ENCODE peak calls at places on chromosomes 5 and 9, in five cellular contexts. X is AG09319, J is left ventricle myocardium inferior, H is astrocyte of the spinal cord, O is epithelial cell of proximal tubule. G is an unnamed sample.

GRCh38 chr5:90967851-90968250 is 409.3 kb downstream of the ADGRV1 start:
- DNase-seq in O (no peak), J (no peak), X (no peak), H (no peak), G (no peak)

GRCh38 chr5:99063737-99064136 is 134.9 kb upstream of the CHD1 start:
- DNase-seq in J (no peak), H (no peak), O (no peak), X (no peak), G (no peak)

GRCh38 chr5:150066901-150067396 is 19.4 kb downstream of the CSF1R start:
- DNase-seq in O (no peak), X (peak), H (peak), J (no peak), G (no peak)

GRCh38 chr9:79868532-79869189 is 296.9 kb downstream of the TLE4 start:
- DNase-seq in J (no peak), X (no peak), O (no peak), H (no peak), G (no peak)

GRCh38 chr5:17305964-17306725 is 88.7 kb downstream of the BASP1 start:
- DNase-seq in H (peak), X (no peak), O (no peak), J (no peak), G (peak)

GRCh38 chr5:63164838-63165237 is 586.2 kb downstream of the LRRC70 start:
- DNase-seq in X (no peak), O (no peak), J (no peak), H (no peak), G (no peak)

GRCh38 chr5:77086611-77087483 is at the start of gene ZBED3:
- DNase-seq in X (no peak), J (peak), H (peak), O (peak), G (peak)

GRCh38 chr5:107502711-107503110 is 168.0 kb downstream of the EFNA5 start:
- DNase-seq in H (no peak), J (no peak), O (no peak), X (no peak), G (peak)

GRCh38 chr9:121753802-121754654 is 102.6 kb downstream of the DAB2IP start:
- DNase-seq in O (no peak), H (no peak), J (no peak), X (no peak), G (no peak)

GRCh38 chr5:33310471-33310870 is 130.3 kb upstream of the TARS1 start:
- DNase-seq in H (peak), O (no peak), J (no peak), X (no peak), G (no peak)

GRCh38 chr5:129098488-129099183 is 4.1 kb downstream of the ISOC1 start:
- DNase-seq in O (no peak), J (no peak), X (no peak), H (no peak), G (no peak)

GRCh38 chr5:177370488-177371119 is 12.9 kb downstream of the RGS14 start:
- DNase-seq in X (peak), J (peak), O (peak), H (peak), G (peak)

GRCh38 chr5:100667021-100667671 is 132.0 kb downstream of the FAM174A start:
- DNase-seq in H (no peak), X (no peak), J (no peak), O (no peak), G (no peak)

GRCh38 chr9:135521608-135522095 is 412 bp downstream of the LCN1 start:
- DNase-seq in J (no peak), X (no peak), H (no peak), O (no peak), G (no peak)

GRCh38 chr5:152723482-152723881 is 318.4 kb upstream of the NMUR2 start:
- DNase-seq in H (no peak), X (no peak), O (no peak), J (no peak), G (no peak)

GRCh38 chr9:33272061-33272460 is 7.2 kb downstream of the CHMP5 start:
- DNase-seq in O (peak), H (peak), J (no peak), X (no peak), G (no peak)

GRCh38 chr9:82790868-82791267 is 272.1 kb downstream of the RASEF start:
- DNase-seq in X (no peak), O (no peak), J (no peak), H (no peak), G (no peak)

GRCh38 chr9:95190413-95190812 is 127.1 kb downstream of the FANCC start:
- DNase-seq in O (no peak), X (no peak), J (no peak), H (no peak), G (no peak)

GRCh38 chr5:6158974-6159863 is 219.1 kb downstream of the MED10 start:
- DNase-seq in O (peak), J (no peak), X (peak), H (peak), G (peak)

DNA sequence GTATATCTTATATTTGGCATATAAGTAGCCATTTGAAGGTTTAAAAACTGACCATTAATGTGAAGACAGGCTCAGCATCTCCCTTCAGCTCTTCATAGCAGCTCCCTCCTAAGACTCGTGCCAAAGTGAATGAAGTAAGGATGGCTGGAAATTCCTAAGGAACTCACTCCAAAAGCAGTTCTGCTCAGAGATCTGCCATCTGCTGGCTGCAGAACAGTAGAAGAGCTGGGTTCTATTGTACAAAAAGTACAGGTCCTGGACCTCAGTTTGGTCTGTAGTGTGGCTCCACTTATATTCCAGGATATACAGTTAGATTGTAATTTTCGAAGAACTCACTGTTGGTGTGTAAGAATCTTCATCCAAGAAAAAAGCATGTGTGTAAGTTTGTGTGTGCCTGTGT is 104.9 kb upstream of the RUSC2 start:
- DNase-seq in X (peak), H (peak), J (no peak), O (no peak), G (no peak)
- TF ChIP-seq CTCF in X (peak), H (peak), J (peak), O (peak), G (no peak)

GRCh38 chr5:34790087-34790486 is 48.9 kb upstream of the TTC23L start:
- DNase-seq in X (no peak), J (no peak), O (no peak), H (peak), G (no peak)

GRCh38 chr5:34791761-34792244 is 47.2 kb upstream of the TTC23L start:
- DNase-seq in J (no peak), X (no peak), H (peak), O (no peak), G (no peak)

GRCh38 chr5:34789639-34790038 is 49.3 kb upstream of the TTC23L start:
- DNase-seq in J (no peak), H (no peak), O (no peak), X (no peak), G (no peak)

GRCh38 chr5:34787035-34787434 is 51.9 kb upstream of the TTC23L start:
- DNase-seq in X (no peak), H (no peak), O (no peak), J (no peak), G (no peak)

DNA sequence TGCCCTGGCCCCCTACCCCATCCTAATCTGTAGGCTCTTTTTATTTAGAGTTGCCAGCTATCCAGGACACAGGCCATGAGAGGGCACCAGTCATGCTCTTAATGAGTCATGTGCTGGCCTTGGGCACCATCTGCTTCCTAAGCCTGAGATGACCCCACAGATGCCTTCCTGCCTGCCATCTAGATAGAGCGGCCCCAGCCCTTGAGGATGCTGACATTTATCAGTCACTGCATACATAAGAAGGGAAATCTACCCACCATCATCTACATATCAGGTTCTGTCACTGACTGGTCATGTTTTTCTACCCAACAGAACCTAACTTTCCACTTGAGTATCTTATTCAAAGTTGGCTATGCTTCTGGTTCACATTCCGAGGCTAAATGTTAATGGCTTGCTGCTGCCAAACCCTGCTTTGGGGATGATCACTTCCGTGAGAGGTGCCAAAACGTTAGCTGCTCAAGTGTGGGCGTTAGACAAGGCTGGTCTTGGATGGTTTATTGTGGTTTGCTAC is 49.9 kb upstream of the TTC23L start:
- DNase-seq in O (peak), J (no peak), H (peak), X (no peak), G (no peak)
- TF ChIP-seq CTCF in O (peak), J (no peak), H (no peak), X (no peak), G (no peak)

GRCh38 chr5:88724201-88724600 is 158.8 kb downstream of the MEF2C start:
- DNase-seq in H (peak), O (no peak), J (no peak), X (no peak), G (no peak)
- TF ChIP-seq CTCF in H (peak), O (peak), J (peak), X (peak), G (peak)

GRCh38 chr5:42228279-42228678 is 195.0 kb upstream of the GHR start:
- DNase-seq in X (no peak), H (no peak), O (no peak), J (no peak), G (no peak)
- TF ChIP-seq CTCF in X (no peak), H (no peak), O (no peak), J (peak), G (no peak)

GRCh38 chr5:173020154-173020581 is 36.0 kb upstream of the CREBRF start:
- DNase-seq in O (no peak), H (no peak), X (no peak), J (no peak), G (no peak)
- TF ChIP-seq CTCF in O (no peak), H (no peak), X (no peak), J (no peak), G (no peak)

GRCh38 chr5:143208781-143209510 is 194.5 kb downstream of the NR3C1 start:
- DNase-seq in J (no peak), O (no peak), H (no peak), X (no peak), G (peak)
- TF ChIP-seq CTCF in J (no peak), O (peak), H (peak), X (no peak), G (peak)

GRCh38 chr9:72960446-72960845 is 7.6 kb upstream of the ALDH1A1 start:
- DNase-seq in X (no peak), O (no peak), J (no peak), H (no peak), G (no peak)
- TF ChIP-seq CTCF in X (no peak), O (peak), J (no peak), H (no peak), G (no peak)